ENCODE peak calls at places on chromosome 20, in eight cellular contexts. K, M, L, E, X, O, A and T are unnamed samples.
A peak's percentile ranks its signal among the peaks of the same experiment; 100 is the strongest.

GRCh38 chr20:53581444-53582311 is 12.0 kb downstream of the ZNF217 start:
- DNase-seq in E (peak; percentile 26), M (no peak), L (no peak), X (no peak), A (no peak), O (no peak), K (no peak), T (no peak)

GRCh38 chr20:44618318-44618731 is 33.2 kb downstream of the ADA start:
- DNase-seq in K (no peak), A (peak; percentile 26), O (no peak), L (no peak), M (peak; percentile 32), E (peak; percentile 69), X (no peak), T (no peak)

GRCh38 chr20:16459019-16459700 is 114.1 kb downstream of the KIF16B start:
- DNase-seq in A (peak; percentile 39), L (peak; percentile 81), E (no peak), M (no peak), X (peak; percentile 49), O (peak; percentile 84), K (peak; percentile 41), T (peak; percentile 51)

GRCh38 chr20:25310921-25311728 is 63.2 kb downstream of the PYGB start:
- DNase-seq in O (peak; percentile 63), A (peak; percentile 93), E (peak; percentile 20), M (no peak), K (peak; percentile 80), X (peak; percentile 8), L (peak; percentile 31), T (no peak)

GRCh38 chr20:18057106-18057993 is at the start of gene OVOL2:
- DNase-seq in K (no peak), M (peak; percentile 96), L (no peak), O (no peak), X (peak; percentile 97), E (peak; percentile 95), A (peak; percentile 86), T (no peak)

GRCh38 chr20:9066196-9066595 is 2.7 kb upstream of the PLCB4 start:
- DNase-seq in A (peak; percentile 78), O (no peak), K (no peak), M (no peak), L (no peak), X (no peak), E (no peak), T (no peak)

GRCh38 chr20:10667077-10667401 is 6.8 kb downstream of the JAG1 start:
- DNase-seq in A (peak; percentile 67), O (no peak), K (no peak), L (peak; percentile 51), E (no peak), M (peak; percentile 74), X (peak; percentile 63), T (no peak)

GRCh38 chr20:49615401-49616153 is 47.6 kb upstream of the PTGIS start:
- DNase-seq in A (no peak), M (no peak), O (no peak), L (peak; percentile 95), E (peak; percentile 81), X (peak; percentile 91), K (no peak), T (no peak)

GRCh38 chr20:24755411-24755922 is 193.6 kb upstream of the CST7 start:
- DNase-seq in O (no peak), A (no peak), E (peak; percentile 18), X (peak; percentile 40), K (no peak), M (no peak), L (no peak), T (no peak)

GRCh38 chr20:1423625-1424106 is 30.8 kb upstream of the FKBP1A start:
- DNase-seq in E (peak; percentile 77), O (peak; percentile 85), K (no peak), M (peak; percentile 14), A (no peak), X (peak; percentile 66), L (peak; percentile 52), T (no peak)

GRCh38 chr20:37775200-37775599 is 81.4 kb downstream of the CTNNBL1 start:
- DNase-seq in K (no peak), E (no peak), L (no peak), X (no peak), A (no peak), M (no peak), O (no peak), T (no peak)

GRCh38 chr20:41029150-41029872 is 689 bp downstream of the TOP1 start:
- DNase-seq in L (no peak), M (no peak), X (no peak), E (no peak), O (peak; percentile 20), A (peak; percentile 78), K (no peak), T (no peak)

GRCh38 chr20:47318027-47318595 is 38.4 kb downstream of the ZMYND8 start:
- DNase-seq in M (no peak), X (peak; percentile 35), O (peak; percentile 88), E (no peak), L (no peak), K (peak; percentile 34), A (peak; percentile 81), T (no peak)

GRCh38 chr20:47320990-47321805 is 35.3 kb downstream of the ZMYND8 start:
- DNase-seq in X (peak; percentile 46), M (peak; percentile 78), A (no peak), O (no peak), L (no peak), E (peak; percentile 41), K (no peak), T (no peak)

GRCh38 chr20:47317127-47317895 is 39.2 kb downstream of the ZMYND8 start:
- DNase-seq in M (peak; percentile 86), K (peak; percentile 79), A (peak; percentile 96), O (peak; percentile 97), X (peak; percentile 63), E (peak; percentile 68), L (peak; percentile 89), T (peak; percentile 88)

GRCh38 chr20:47318596-47319516 is 37.6 kb downstream of the ZMYND8 start:
- DNase-seq in A (peak; percentile 84), L (peak; percentile 95), O (peak; percentile 92), K (no peak), X (peak; percentile 77), M (peak; percentile 77), E (peak; percentile 85), T (no peak)

GRCh38 chr20:47319517-47320252 is 36.8 kb downstream of the ZMYND8 start:
- DNase-seq in O (peak; percentile 96), X (peak; percentile 89), K (no peak), M (peak; percentile 95), L (no peak), A (peak; percentile 86), E (peak; percentile 93), T (no peak)
- H3K4me3 ChIP-seq in O (no peak overlapping the region), X (no peak overlapping the region), K (no peak overlapping the region), M (no peak overlapping the region), L (no peak overlapping the region), A (no peak overlapping the region), E (no peak overlapping the region), T (no peak overlapping the region)

GRCh38 chr20:5211803-5212714 is 85.3 kb downstream of the CDS2 start:
- DNase-seq in O (no peak), K (no peak), A (no peak), M (no peak), E (no peak), L (no peak), X (no peak), T (no peak)
- TF ChIP-seq CTCF in O (no peak), K (no peak), A (no peak), M (no peak), E (no peak), L (no peak), X (no peak), T (no peak)

DNA sequence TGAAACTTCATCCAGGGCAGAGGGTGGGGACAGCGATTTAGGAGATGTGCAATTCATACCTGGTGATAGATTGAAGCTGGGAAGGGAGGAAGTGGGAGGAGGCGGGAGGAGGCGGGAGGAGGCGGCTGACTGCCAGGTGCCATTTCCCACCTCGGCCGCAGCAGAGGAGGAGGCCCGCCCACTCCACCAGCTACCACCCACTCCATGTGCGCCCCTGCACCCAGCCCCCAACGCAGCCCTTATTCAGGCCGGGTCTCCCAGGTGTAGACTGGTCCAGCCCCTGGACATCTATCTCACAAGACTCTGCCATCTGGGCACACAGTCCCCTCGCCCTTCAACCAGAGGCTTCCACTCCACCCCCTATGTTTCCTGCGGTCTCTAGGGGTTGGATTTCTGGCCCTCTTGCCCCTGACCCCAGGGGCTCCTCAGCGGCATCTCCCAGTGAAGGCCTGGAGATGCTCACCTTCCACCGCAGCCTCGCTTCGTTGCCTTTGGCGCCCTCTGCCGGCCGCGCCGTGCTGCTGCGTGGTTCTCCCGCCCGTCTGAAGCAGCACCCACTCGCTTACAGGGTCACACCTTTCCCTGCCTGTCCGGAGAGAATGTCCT is 32.6 kb upstream of the FAM83D start:
- DNase-seq in L (peak; percentile 57), M (peak; percentile 36), X (peak; percentile 28), E (peak; percentile 75), K (no peak), A (peak; percentile 95), O (peak; percentile 57), T (no peak)
- H3K4me3 ChIP-seq in L (no peak overlapping the region), M (no peak overlapping the region), X (no peak overlapping the region), E (peak overlapping the region; percentile 31), K (no peak overlapping the region), A (no peak overlapping the region), O (no peak overlapping the region), T (no peak overlapping the region)

GRCh38 chr20:63653041-63653973 is at the start of gene STMN3:
- DNase-seq in E (peak; percentile 84), X (peak; percentile 89), K (peak; percentile 32), L (peak; percentile 95), M (peak; percentile 80), O (peak; percentile 97), A (peak; percentile 99), T (peak; percentile 70)
- TF ChIP-seq CTCF in E (no peak), X (no peak), K (no peak), L (no peak), M (no peak), O (no peak), A (no peak), T (no peak)

GRCh38 chr20:57247292-57247975 is 19.0 kb downstream of the BMP7 start:
- DNase-seq in O (no peak), L (no peak), E (no peak), K (no peak), X (no peak), A (no peak), M (no peak), T (no peak)
- H3K4me3 ChIP-seq in O (no peak overlapping the region), L (no peak overlapping the region), E (no peak overlapping the region), K (no peak overlapping the region), X (no peak overlapping the region), A (no peak overlapping the region), M (no peak overlapping the region), T (no peak overlapping the region)